ENCODE peak calls at places on chromosomes 5 and 9, in eight cellular contexts. N is ovary; T is CD4-positive, alpha-beta memory T cell; F is body of pancreas; C is endodermal cell; H is cardiac muscle cell; U is breast epithelium; O is CD8-positive, alpha-beta memory T cell. Y is an unnamed sample.

GRCh38 chr5:177269976-177270375 is 33.5 kb downstream of the RAB24 start:
- DNase-seq in U (no peak), F (no peak), H (no peak), N (no peak), O (no peak), C (no peak), T (no peak), Y (no peak)

GRCh38 chr9:98219794-98220370 is 27.4 kb upstream of the CORO2A start:
- DNase-seq in N (no peak), C (no peak), H (no peak), T (no peak), F (no peak), O (no peak), U (no peak), Y (no peak)

GRCh38 chr9:21096172-21096900 is 18.6 kb upstream of the IFNB1 start:
- DNase-seq in C (no peak), H (no peak), U (no peak), N (no peak), O (peak; percentile 58), T (peak; percentile 65), F (no peak), Y (no peak)

GRCh38 chr5:156838966-156839365 is 11.1 kb upstream of the PPP1R2B start:
- DNase-seq in N (no peak), U (no peak), F (no peak), C (no peak), T (no peak), H (no peak), O (no peak), Y (no peak)

GRCh38 chr9:132008184-132008781 is 71.4 kb downstream of the MED27 start:
- DNase-seq in H (no peak), O (no peak), U (no peak), F (no peak), C (no peak), N (no peak), T (no peak), Y (no peak)

GRCh38 chr9:69195681-69196080 is 21.6 kb downstream of the TJP2 start:
- DNase-seq in T (no peak), C (no peak), O (no peak), N (no peak), U (no peak), F (no peak), H (no peak), Y (no peak)

GRCh38 chr5:75389430-75389829 is 52.4 kb downstream of the HMGCR start:
- DNase-seq in H (no peak), N (no peak), T (no peak), C (no peak), F (no peak), O (no peak), U (no peak), Y (no peak)

GRCh38 chr5:16784843-16785791 is 151.0 kb downstream of the MYO10 start:
- DNase-seq in N (no peak), F (no peak), O (no peak), U (no peak), C (no peak), H (no peak), T (no peak), Y (no peak)

GRCh38 chr9:137484551-137485315 is 25.6 kb upstream of the NSMF start:
- DNase-seq in H (no peak), N (no peak), C (no peak), U (no peak), F (no peak), O (no peak), T (no peak), Y (no peak)

GRCh38 chr9:132411091-132411508 is 1.1 kb downstream of the CFAP77 start:
- DNase-seq in N (peak; percentile 25), U (no peak), T (peak; percentile 77), C (peak; percentile 95), H (peak; percentile 70), F (peak; percentile 53), O (peak; percentile 76), Y (no peak)

GRCh38 chr5:63127054-63127453 is 548.4 kb downstream of the LRRC70 start:
- DNase-seq in O (no peak), C (no peak), H (no peak), N (no peak), T (no peak), U (no peak), F (no peak), Y (no peak)

GRCh38 chr5:104859437-104859836 is 1296.8 kb upstream of the NUDT12 start:
- DNase-seq in U (no peak), N (no peak), O (no peak), C (no peak), T (no peak), H (no peak), F (no peak), Y (no peak)

GRCh38 chr5:181205735-181206401 is 872 bp upstream of the TRIM7 start:
- DNase-seq in O (peak; percentile 51), T (no peak), N (peak; percentile 42), U (no peak), H (peak; percentile 39), F (no peak), C (no peak), Y (no peak)

GRCh38 chr5:132873119-132873929 is at the start of gene LEAP2:
- DNase-seq in N (no peak), H (peak; percentile 5), T (no peak), C (no peak), F (peak; percentile 55), U (no peak), O (no peak), Y (no peak)

GRCh38 chr5:178424141-178424855 is 165.9 kb downstream of the COL23A1 start:
- DNase-seq in C (peak; percentile 43), O (no peak), N (no peak), U (peak; percentile 72), T (no peak), F (no peak), H (no peak), Y (no peak)

GRCh38 chr9:107438211-107439030 is 51.1 kb downstream of the KLF4 start:
- DNase-seq in O (no peak), C (peak; percentile 80), N (no peak), F (no peak), H (peak; percentile 30), U (no peak), T (no peak), Y (no peak)

GRCh38 chr5:2093859-2094615 is 211.3 kb upstream of the IRX4 start:
- DNase-seq in U (peak; percentile 45), H (no peak), T (no peak), C (no peak), N (no peak), F (no peak), O (no peak), Y (no peak)

GRCh38 chr5:34854459-34855174 is 15.7 kb downstream of the TTC23L start:
- DNase-seq in N (no peak), F (no peak), U (no peak), O (no peak), H (no peak), T (no peak), C (no peak), Y (no peak)

GRCh38 chr5:69308046-69308553 is 24.5 kb downstream of the CCDC125 start:
- DNase-seq in O (no peak), U (no peak), F (no peak), T (no peak), C (no peak), N (no peak), H (no peak), Y (no peak)

GRCh38 chr9:93593144-93593655 is 16.8 kb downstream of the PHF2 start:
- DNase-seq in U (no peak), O (no peak), F (no peak), N (no peak), C (no peak), T (no peak), H (no peak), Y (no peak)

GRCh38 chr5:5352675-5353074 is 69.8 kb upstream of the ICE1 start:
- DNase-seq in O (no peak), F (no peak), H (no peak), T (no peak), U (no peak), N (no peak), C (no peak), Y (no peak)

GRCh38 chr5:5353681-5354080 is 68.8 kb upstream of the ICE1 start:
- DNase-seq in C (peak; percentile 75), H (no peak), F (no peak), U (no peak), O (no peak), T (no peak), N (no peak), Y (no peak)

GRCh38 chr5:5348576-5348975 is 73.9 kb upstream of the ICE1 start:
- DNase-seq in H (no peak), U (no peak), T (no peak), F (no peak), N (no peak), O (no peak), C (no peak), Y (no peak)

GRCh38 chr5:5350101-5350500 is 72.4 kb upstream of the ICE1 start:
- DNase-seq in F (no peak), T (no peak), U (no peak), N (no peak), H (no peak), O (no peak), C (no peak), Y (no peak)

GRCh38 chr5:5351288-5352089 is 71.0 kb upstream of the ICE1 start:
- DNase-seq in C (no peak), H (no peak), U (no peak), N (no peak), T (no peak), F (no peak), O (no peak), Y (no peak)
- H3K27ac ChIP-seq in C (no peak overlapping the region), H (no peak overlapping the region), U (no peak overlapping the region), N (no peak overlapping the region), T (no peak overlapping the region), F (no peak overlapping the region), O (no peak overlapping the region), Y (no peak overlapping the region)

GRCh38 chr5:141850786-141851185 is 27.4 kb downstream of the PCDH1 start:
- DNase-seq in N (no peak), F (no peak), H (no peak), O (no peak), U (no peak), T (no peak), C (peak; percentile 83), Y (no peak)
- H3K4me3 ChIP-seq in N (peak overlapping the region; percentile 74), F (no peak overlapping the region), H (peak overlapping the region; percentile 69), O (no peak overlapping the region), U (peak overlapping the region; percentile 65), T (no peak overlapping the region), C (no peak overlapping the region), Y (peak overlapping the region; percentile 99)

GRCh38 chr5:170267431-170268152 is 30.0 kb downstream of the LCP2 start:
- DNase-seq in T (peak; percentile 81), N (peak; percentile 85), C (peak; percentile 93), H (peak; percentile 74), U (peak; percentile 66), O (peak; percentile 87), F (peak; percentile 72), Y (no peak)
- H3K27ac ChIP-seq in T (peak overlapping the region; percentile 66), N (no peak overlapping the region), C (no peak overlapping the region), H (no peak overlapping the region), U (no peak overlapping the region), O (peak overlapping the region; percentile 2), F (no peak overlapping the region), Y (no peak overlapping the region)

DNA sequence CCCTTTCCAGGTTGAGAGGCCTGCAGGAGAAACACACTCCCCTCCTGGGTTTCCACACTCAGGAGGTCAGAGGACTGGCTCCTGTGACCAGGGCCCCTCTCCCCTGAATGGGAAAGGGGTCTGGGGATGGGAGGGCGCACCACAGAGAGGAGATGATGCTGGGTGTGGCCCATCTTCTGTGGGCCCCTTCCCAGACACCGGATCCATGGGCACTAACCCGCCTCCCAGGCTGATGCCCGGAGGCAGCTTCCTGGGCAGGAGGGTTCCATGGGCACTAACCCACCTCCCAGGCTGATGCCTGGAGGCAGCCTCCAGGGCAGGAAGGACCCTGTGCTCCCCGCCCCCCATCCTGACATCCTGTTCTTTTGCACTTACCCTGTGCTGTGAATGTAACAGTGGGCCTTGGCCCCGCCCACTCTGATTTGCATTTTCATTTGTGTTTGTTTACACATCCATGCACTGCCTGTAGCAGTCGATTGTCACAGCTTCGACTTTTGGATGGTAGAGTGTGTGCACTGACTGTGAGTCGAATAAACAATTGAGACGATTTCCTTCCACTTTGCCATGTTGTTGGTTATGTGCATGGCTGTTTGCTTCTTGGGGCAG is 9.3 kb upstream of the DOLPP1 start:
- DNase-seq in U (no peak), T (peak; percentile 25), C (peak; percentile 90), F (no peak), N (no peak), O (peak; percentile 56), H (no peak), Y (no peak)
- H3K4me3 ChIP-seq in U (no peak overlapping the region), T (no peak overlapping the region), C (no peak overlapping the region), F (no peak overlapping the region), N (no peak overlapping the region), O (no peak overlapping the region), H (no peak overlapping the region), Y (no peak overlapping the region)